ENCODE peak calls at places on chromosome 1, in five cellular contexts. U is Panc1, S is transverse colon, Y is small intestine, L is breast epithelium. N is an unnamed sample.

GRCh38 chr1:34831721-34832246 is 27.8 kb downstream of the SMIM12 start:
- DNase-seq in L (no peak), S (no peak), U (no peak), Y (no peak), N (no peak)

GRCh38 chr1:18005238-18005637 is 102.4 kb upstream of the IGSF21 start:
- DNase-seq in U (no peak), L (no peak), S (no peak), Y (no peak), N (no peak)

GRCh38 chr1:241715956-241716355 is 63.9 kb downstream of the WDR64 start:
- DNase-seq in S (no peak), Y (no peak), L (no peak), U (no peak), N (no peak)

GRCh38 chr1:160797861-160798273 is 1.9 kb downstream of the LY9 start:
- DNase-seq in S (peak; percentile 44), U (no peak), L (no peak), Y (peak; percentile 41), N (no peak)

GRCh38 chr1:186574951-186575747 is 105.1 kb downstream of the PTGS2 start:
- DNase-seq in S (no peak), U (no peak), Y (no peak), L (no peak), N (no peak)

GRCh38 chr1:15965228-15965767 is 10.6 kb downstream of the ZBTB17 start:
- DNase-seq in Y (no peak), L (no peak), S (no peak), U (no peak), N (no peak)

GRCh38 chr1:46556822-46557221 is 5.4 kb upstream of the KNCN start:
- DNase-seq in L (no peak), U (no peak), Y (peak; percentile 72), S (no peak), N (no peak)

GRCh38 chr1:228740543-228740942 is 5.3 kb downstream of the RHOU start:
- DNase-seq in U (no peak), S (no peak), L (no peak), Y (no peak), N (no peak)

GRCh38 chr1:117565745-117566455 is 39.9 kb upstream of the TENT5C start:
- DNase-seq in U (no peak), L (no peak), S (no peak), Y (no peak), N (peak; percentile 22)

GRCh38 chr1:161720341-161720887 is 930 bp upstream of the FCRLB start:
- DNase-seq in Y (no peak), S (no peak), U (no peak), L (no peak), N (no peak)

GRCh38 chr1:230825061-230825803 is 43.1 kb downstream of the C1orf198 start:
- DNase-seq in S (no peak), Y (peak; percentile 69), L (no peak), U (peak; percentile 65), N (no peak)
- H3K4me3 ChIP-seq in S (no peak overlapping the region), Y (no peak overlapping the region), L (no peak overlapping the region), U (no peak overlapping the region), N (no peak overlapping the region)

DNA sequence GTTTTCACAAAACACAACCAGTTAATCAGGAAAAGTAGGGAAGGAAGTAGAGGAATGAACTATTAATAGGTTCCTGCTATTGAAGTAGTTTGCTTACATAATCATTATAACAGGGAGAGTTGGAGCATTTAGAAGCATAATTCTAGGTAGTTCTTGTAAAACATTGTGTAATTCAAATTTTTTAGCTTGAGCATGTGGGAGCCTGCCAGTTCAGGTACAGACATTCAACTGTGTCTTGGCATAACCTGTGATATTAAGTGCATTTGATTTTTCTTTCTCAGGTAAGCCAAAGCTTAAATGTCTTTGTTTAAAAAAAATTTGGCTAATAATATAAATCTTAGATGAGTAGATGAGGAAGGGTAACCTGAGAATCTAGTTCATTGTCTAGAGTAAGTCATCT is 3.4 kb downstream of the YTHDF2 start:
- DNase-seq in U (no peak), Y (no peak), L (no peak), S (no peak), N (no peak)
- H3K36me3 ChIP-seq in U (peaks cover 52% of the 10 kb centered on the region), Y (peaks cover 11% of the 10 kb centered on the region), L (no peaks in the 10 kb centered on the region), S (no peaks in the 10 kb centered on the region), N (peaks cover 36% of the 10 kb centered on the region)

DNA sequence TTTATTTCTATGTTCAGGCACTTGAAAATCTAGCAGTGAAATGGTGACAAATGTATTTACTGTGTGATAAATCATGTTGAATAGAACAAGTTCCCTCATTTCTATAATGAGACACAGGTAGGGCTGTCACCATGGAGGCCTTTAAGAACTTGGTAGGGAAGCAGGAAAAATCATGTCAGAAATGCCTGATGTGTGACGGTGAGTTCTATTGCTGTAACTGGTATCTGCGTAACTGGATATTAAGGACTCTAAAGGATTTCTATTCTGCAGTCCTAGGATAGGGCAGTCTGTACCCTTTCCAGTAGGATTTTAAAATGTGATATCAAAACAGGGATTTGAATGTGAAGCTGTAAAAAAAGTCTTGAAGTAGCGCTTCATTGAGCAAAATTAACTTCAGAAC is 15.5 kb downstream of the ACTN2 start:
- DNase-seq in L (no peak), S (no peak), U (no peak), Y (no peak), N (no peak)
- H3K4me3 ChIP-seq in L (no peak overlapping the region), S (no peak overlapping the region), U (no peak overlapping the region), Y (no peak overlapping the region), N (no peak overlapping the region)

GRCh38 chr1:193083365-193084088 is 21.7 kb downstream of the GLRX2 start:
- DNase-seq in L (no peak), S (no peak), Y (no peak), U (no peak), N (no peak)

GRCh38 chr1:193079187-193079586 is 19.8 kb downstream of the RO60 start:
- DNase-seq in L (no peak), S (no peak), U (no peak), Y (no peak), N (no peak)

DNA sequence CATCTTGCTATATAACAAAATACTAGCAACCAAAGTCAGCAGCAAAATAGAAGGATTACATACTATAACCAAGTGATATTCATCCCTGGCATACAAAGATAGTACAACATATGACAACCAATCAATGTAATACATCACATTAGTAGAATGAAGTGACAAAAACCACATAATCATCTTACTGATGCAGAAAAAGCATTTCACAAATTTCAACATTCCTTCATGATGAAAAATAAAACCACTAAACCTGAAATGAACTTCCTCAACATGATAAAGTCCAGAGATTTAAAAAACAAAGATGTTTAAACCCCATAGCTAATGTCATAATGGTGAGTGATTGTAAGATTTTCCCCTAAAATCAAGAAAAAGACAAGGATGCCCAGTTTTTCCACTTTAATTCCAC is 18.6 kb downstream of the RO60 start:
- DNase-seq in Y (no peak), S (no peak), U (no peak), L (no peak), N (no peak)
- H3K36me3 ChIP-seq in Y (peaks cover 9% of the 10 kb centered on the region), S (no peaks in the 10 kb centered on the region), U (peaks cover 26% of the 10 kb centered on the region), L (peaks cover 9% of the 10 kb centered on the region), N (peaks cover 12% of the 10 kb centered on the region)

GRCh38 chr1:25731626-25732370 is 68.2 kb upstream of the SELENON start:
- DNase-seq in Y (no peak), S (no peak), L (no peak), U (no peak), N (peak; percentile 10)
- H3K4me3 ChIP-seq in Y (no peak overlapping the region), S (no peak overlapping the region), L (no peak overlapping the region), U (no peak overlapping the region), N (no peak overlapping the region)